ENCODE peak calls at places on chromosome 14, in six cellular contexts. One of them, this sample, is unnamed.
A peak's percentile ranks its signal among the peaks of the same experiment; 100 is the strongest.

GRCh38 chr14:61469771-61470170 is 148.4 kb downstream of the PRKCH start:
- DNase-seq in neural progenitor cell: no peak
- DNase-seq in IMR-90: no peak
- DNase-seq in endothelial cell of umbilical vein: peak; percentile 13
- DNase-seq in HepG2: no peak
- DNase-seq in fibroblast of lung: no peak
- DNase-seq in this sample: no peak

GRCh38 chr14:101034986-101035385 is 131.5 kb upstream of the RTL1 start:
- DNase-seq in IMR-90: no peak
- DNase-seq in endothelial cell of umbilical vein: no peak
- DNase-seq in HepG2: no peak
- DNase-seq in fibroblast of lung: no peak
- DNase-seq in neural progenitor cell: no peak
- DNase-seq in this sample: peak; percentile 52

GRCh38 chr14:103031566-103031911 is 25.8 kb downstream of the CDC42BPB start:
- DNase-seq in IMR-90: no peak
- DNase-seq in neural progenitor cell: no peak
- DNase-seq in HepG2: no peak
- DNase-seq in fibroblast of lung: no peak
- DNase-seq in endothelial cell of umbilical vein: no peak
- DNase-seq in this sample: no peak

GRCh38 chr14:71225108-71225507 is 317.8 kb downstream of the PCNX1 start:
- DNase-seq in neural progenitor cell: no peak
- DNase-seq in HepG2: no peak
- DNase-seq in endothelial cell of umbilical vein: no peak
- DNase-seq in IMR-90: peak; percentile 37
- DNase-seq in fibroblast of lung: no peak
- DNase-seq in this sample: no peak

GRCh38 chr14:85254718-85255117 is 275.2 kb upstream of the FLRT2 start:
- DNase-seq in fibroblast of lung: no peak
- DNase-seq in endothelial cell of umbilical vein: no peak
- DNase-seq in IMR-90: no peak
- DNase-seq in neural progenitor cell: no peak
- DNase-seq in HepG2: no peak
- DNase-seq in this sample: no peak

GRCh38 chr14:78967111-78967809 is 797.1 kb downstream of the NRXN3 start:
- DNase-seq in HepG2: no peak
- DNase-seq in IMR-90: peak; percentile 85
- DNase-seq in fibroblast of lung: peak; percentile 93
- DNase-seq in endothelial cell of umbilical vein: peak; percentile 56
- DNase-seq in neural progenitor cell: no peak
- DNase-seq in this sample: no peak

GRCh38 chr14:36510078-36510799 is 9.8 kb downstream of the NKX2-1 start:
- DNase-seq in neural progenitor cell: peak; percentile 73
- DNase-seq in endothelial cell of umbilical vein: no peak
- DNase-seq in IMR-90: no peak
- DNase-seq in HepG2: no peak
- DNase-seq in fibroblast of lung: peak; percentile 59
- DNase-seq in this sample: no peak

GRCh38 chr14:90642239-90642717 is 174.0 kb downstream of the TTC7B start:
- DNase-seq in IMR-90: peak; percentile 32
- DNase-seq in endothelial cell of umbilical vein: peak; percentile 81
- DNase-seq in neural progenitor cell: peak; percentile 89
- DNase-seq in fibroblast of lung: peak; percentile 73
- DNase-seq in HepG2: peak; percentile 76
- DNase-seq in this sample: no peak

GRCh38 chr14:53180272-53181221 is 27.4 kb upstream of the DDHD1 start:
- DNase-seq in IMR-90: peak; percentile 32
- DNase-seq in HepG2: peak; percentile 15
- DNase-seq in endothelial cell of umbilical vein: no peak
- DNase-seq in neural progenitor cell: peak; percentile 91
- DNase-seq in fibroblast of lung: peak; percentile 23
- DNase-seq in this sample: no peak

GRCh38 chr14:40757376-40757775 is 849.3 kb upstream of the LRFN5 start:
- DNase-seq in HepG2: no peak
- DNase-seq in neural progenitor cell: no peak
- DNase-seq in endothelial cell of umbilical vein: no peak
- DNase-seq in fibroblast of lung: no peak
- DNase-seq in IMR-90: no peak
- DNase-seq in this sample: no peak

GRCh38 chr14:56422703-56423213 is 156.8 kb upstream of the TMEM260 start:
- DNase-seq in neural progenitor cell: peak; percentile 56
- DNase-seq in endothelial cell of umbilical vein: peak; percentile 84
- DNase-seq in fibroblast of lung: peak; percentile 75
- DNase-seq in HepG2: peak; percentile 21
- DNase-seq in IMR-90: peak; percentile 79
- DNase-seq in this sample: no peak

GRCh38 chr14:20387577-20387976 is 25.7 kb downstream of the TEP1 start:
- DNase-seq in HepG2: no peak
- DNase-seq in IMR-90: no peak
- DNase-seq in endothelial cell of umbilical vein: no peak
- DNase-seq in fibroblast of lung: no peak
- DNase-seq in neural progenitor cell: no peak
- DNase-seq in this sample: no peak

GRCh38 chr14:66650491-66650911 is 142.6 kb downstream of the GPHN start:
- DNase-seq in HepG2: no peak
- DNase-seq in IMR-90: no peak
- DNase-seq in fibroblast of lung: no peak
- DNase-seq in endothelial cell of umbilical vein: peak; percentile 78
- DNase-seq in neural progenitor cell: no peak
- DNase-seq in this sample: no peak

GRCh38 chr14:103451401-103451800 is 66.2 kb downstream of the MARK3 start:
- DNase-seq in IMR-90: no peak
- DNase-seq in neural progenitor cell: no peak
- DNase-seq in HepG2: no peak
- DNase-seq in endothelial cell of umbilical vein: no peak
- DNase-seq in fibroblast of lung: no peak
- DNase-seq in this sample: no peak

GRCh38 chr14:69432364-69432763 is 33.9 kb downstream of the SLC39A9 start:
- DNase-seq in HepG2: no peak
- DNase-seq in endothelial cell of umbilical vein: no peak
- DNase-seq in IMR-90: peak; percentile 34
- DNase-seq in neural progenitor cell: no peak
- DNase-seq in fibroblast of lung: no peak
- DNase-seq in this sample: no peak

GRCh38 chr14:35403085-35403396 is 1.5 kb downstream of the NFKBIA start:
- DNase-seq in HepG2: no peak
- DNase-seq in neural progenitor cell: no peak
- DNase-seq in endothelial cell of umbilical vein: peak; percentile 31
- DNase-seq in IMR-90: peak; percentile 58
- DNase-seq in fibroblast of lung: peak; percentile 75
- DNase-seq in this sample: peak; percentile 85

GRCh38 chr14:41404121-41404520 is 202.6 kb upstream of the LRFN5 start:
- DNase-seq in HepG2: no peak
- DNase-seq in endothelial cell of umbilical vein: no peak
- DNase-seq in IMR-90: no peak
- DNase-seq in neural progenitor cell: no peak
- DNase-seq in fibroblast of lung: peak; percentile 11
- DNase-seq in this sample: no peak

GRCh38 chr14:99246536-99247083 is 25.4 kb downstream of the BCL11B start:
- DNase-seq in HepG2: no peak
- DNase-seq in neural progenitor cell: peak; percentile 51
- DNase-seq in IMR-90: no peak
- DNase-seq in endothelial cell of umbilical vein: no peak
- DNase-seq in fibroblast of lung: no peak
- DNase-seq in this sample: no peak

GRCh38 chr14:69613312-69614073 is 2.1 kb downstream of the SUSD6 start:
- DNase-seq in fibroblast of lung: no peak
- DNase-seq in endothelial cell of umbilical vein: no peak
- DNase-seq in IMR-90: no peak
- DNase-seq in HepG2: no peak
- DNase-seq in neural progenitor cell: no peak
- DNase-seq in this sample: no peak

GRCh38 chr14:92932448-92933395 is 9.8 kb downstream of the CHGA start:
- DNase-seq in HepG2: no peak
- DNase-seq in fibroblast of lung: no peak
- DNase-seq in endothelial cell of umbilical vein: no peak
- DNase-seq in neural progenitor cell: no peak
- DNase-seq in IMR-90: no peak
- DNase-seq in this sample: no peak

GRCh38 chr14:74686324-74686723 is 26.6 kb downstream of the AREL1 start:
- DNase-seq in IMR-90: no peak
- DNase-seq in fibroblast of lung: no peak
- DNase-seq in neural progenitor cell: no peak
- DNase-seq in HepG2: no peak
- DNase-seq in endothelial cell of umbilical vein: no peak
- DNase-seq in this sample: no peak

GRCh38 chr14:74685054-74685453 is 27.8 kb downstream of the AREL1 start:
- DNase-seq in HepG2: no peak
- DNase-seq in endothelial cell of umbilical vein: no peak
- DNase-seq in neural progenitor cell: no peak
- DNase-seq in IMR-90: no peak
- DNase-seq in fibroblast of lung: no peak
- DNase-seq in this sample: no peak

GRCh38 chr14:74682169-74682952 is 30.5 kb downstream of the AREL1 start:
- DNase-seq in HepG2: peak; percentile 70
- DNase-seq in endothelial cell of umbilical vein: no peak
- DNase-seq in IMR-90: no peak
- DNase-seq in neural progenitor cell: no peak
- DNase-seq in fibroblast of lung: no peak
- DNase-seq in this sample: no peak

GRCh38 chr14:74683406-74683805 is 29.5 kb downstream of the AREL1 start:
- DNase-seq in HepG2: no peak
- DNase-seq in neural progenitor cell: no peak
- DNase-seq in fibroblast of lung: no peak
- DNase-seq in endothelial cell of umbilical vein: peak; percentile 56
- DNase-seq in IMR-90: no peak
- DNase-seq in this sample: no peak

GRCh38 chr14:74684444-74684843 is 28.4 kb downstream of the AREL1 start:
- DNase-seq in HepG2: no peak
- DNase-seq in endothelial cell of umbilical vein: no peak
- DNase-seq in IMR-90: no peak
- DNase-seq in fibroblast of lung: no peak
- DNase-seq in neural progenitor cell: no peak
- DNase-seq in this sample: no peak
- H3K36me3 ChIP-seq in HepG2: peaks cover 8% of the 10 kb centered on the region
- H3K36me3 ChIP-seq in endothelial cell of umbilical vein: peaks cover 4% of the 10 kb centered on the region
- H3K36me3 ChIP-seq in IMR-90: peaks cover 28% of the 10 kb centered on the region
- H3K36me3 ChIP-seq in fibroblast of lung: peaks cover 5% of the 10 kb centered on the region
- H3K36me3 ChIP-seq in neural progenitor cell: no peaks in the 10 kb centered on the region
- H3K36me3 ChIP-seq in this sample: peaks cover 10% of the 10 kb centered on the region

DNA sequence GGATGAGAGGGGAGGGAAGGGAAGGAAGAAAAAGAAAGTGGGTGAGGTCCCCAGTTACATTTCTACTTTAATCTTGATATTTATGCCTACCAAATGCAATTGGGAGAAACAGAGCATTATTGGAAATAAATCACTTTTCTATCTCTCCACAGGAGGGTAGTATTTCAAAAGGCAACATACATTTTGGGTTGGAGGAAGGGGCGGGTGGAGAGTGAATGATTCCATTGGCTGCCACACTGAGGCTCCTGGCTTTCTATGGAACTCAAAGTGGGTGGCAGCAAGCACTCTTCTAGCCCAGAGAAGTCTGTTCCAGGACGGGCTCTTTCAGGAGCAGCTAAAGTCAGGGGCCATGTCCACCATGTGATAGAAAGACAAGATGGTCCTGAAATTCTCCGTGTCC is 441.3 kb downstream of the DAD1 start:
- DNase-seq in fibroblast of lung: no peak
- DNase-seq in neural progenitor cell: no peak
- DNase-seq in endothelial cell of umbilical vein: no peak
- DNase-seq in HepG2: no peak
- DNase-seq in IMR-90: no peak
- DNase-seq in this sample: no peak
- TF ChIP-seq CTCF in fibroblast of lung: no peak
- TF ChIP-seq CTCF in neural progenitor cell: no peak
- TF ChIP-seq CTCF in endothelial cell of umbilical vein: no peak
- TF ChIP-seq CTCF in HepG2: no peak
- TF ChIP-seq CTCF in IMR-90: no peak
- TF ChIP-seq CTCF in this sample: no peak

DNA sequence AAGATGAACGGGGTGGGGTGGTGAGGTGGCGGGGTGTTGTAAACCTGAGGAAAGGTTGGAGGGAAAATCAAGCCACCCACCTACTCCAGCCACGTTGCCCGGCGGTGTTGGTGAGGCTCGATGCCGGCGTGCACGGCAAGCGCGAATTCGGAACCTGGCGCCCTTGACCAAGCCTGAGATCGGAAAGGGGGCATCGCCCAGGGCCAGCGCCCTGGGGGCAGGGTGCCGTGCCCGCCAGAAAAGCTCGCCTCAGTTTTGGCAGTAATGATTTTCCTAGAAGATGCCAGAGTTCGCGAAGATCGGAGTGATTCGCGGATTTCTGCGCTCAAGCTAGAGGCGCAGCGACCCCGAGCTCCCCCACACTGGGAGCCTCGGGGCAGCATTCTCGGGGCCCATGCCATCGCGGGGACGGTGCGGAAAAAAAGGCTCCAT is 804 bp downstream of the STXBP6 start:
- DNase-seq in endothelial cell of umbilical vein: no peak
- DNase-seq in HepG2: no peak
- DNase-seq in neural progenitor cell: no peak
- DNase-seq in IMR-90: no peak
- DNase-seq in fibroblast of lung: peak; percentile 24
- DNase-seq in this sample: peak; percentile 59
- H3K9ac ChIP-seq in endothelial cell of umbilical vein: no peak overlapping the region
- H3K9ac ChIP-seq in HepG2: peak overlapping the region; percentile 56
- H3K9ac ChIP-seq in neural progenitor cell: no peak overlapping the region
- H3K9ac ChIP-seq in IMR-90: peak overlapping the region; percentile 27
- H3K9ac ChIP-seq in fibroblast of lung: peak overlapping the region; percentile 57
- H3K9ac ChIP-seq in this sample: no peak overlapping the region

GRCh38 chr14:95134304-95134933 is 22.9 kb downstream of the DICER1 start:
- DNase-seq in fibroblast of lung: no peak
- DNase-seq in endothelial cell of umbilical vein: peak; percentile 9
- DNase-seq in HepG2: no peak
- DNase-seq in neural progenitor cell: no peak
- DNase-seq in IMR-90: peak; percentile 76
- DNase-seq in this sample: no peak
- H3K36me3 ChIP-seq in fibroblast of lung: no peaks in the 10 kb centered on the region
- H3K36me3 ChIP-seq in endothelial cell of umbilical vein: no peaks in the 10 kb centered on the region
- H3K36me3 ChIP-seq in HepG2: no peaks in the 10 kb centered on the region
- H3K36me3 ChIP-seq in neural progenitor cell: peaks cover 3% of the 10 kb centered on the region
- H3K36me3 ChIP-seq in IMR-90: peaks cover 3% of the 10 kb centered on the region
- H3K36me3 ChIP-seq in this sample: peaks cover 4% of the 10 kb centered on the region

GRCh38 chr14:95739356-95739755 is 25.4 kb upstream of the TCL1A start:
- DNase-seq in neural progenitor cell: no peak
- DNase-seq in fibroblast of lung: no peak
- DNase-seq in endothelial cell of umbilical vein: no peak
- DNase-seq in IMR-90: no peak
- DNase-seq in HepG2: no peak
- DNase-seq in this sample: no peak

GRCh38 chr14:95741781-95742180 is 27.9 kb upstream of the TCL1A start:
- DNase-seq in fibroblast of lung: no peak
- DNase-seq in HepG2: no peak
- DNase-seq in endothelial cell of umbilical vein: no peak
- DNase-seq in IMR-90: no peak
- DNase-seq in neural progenitor cell: no peak
- DNase-seq in this sample: no peak

DNA sequence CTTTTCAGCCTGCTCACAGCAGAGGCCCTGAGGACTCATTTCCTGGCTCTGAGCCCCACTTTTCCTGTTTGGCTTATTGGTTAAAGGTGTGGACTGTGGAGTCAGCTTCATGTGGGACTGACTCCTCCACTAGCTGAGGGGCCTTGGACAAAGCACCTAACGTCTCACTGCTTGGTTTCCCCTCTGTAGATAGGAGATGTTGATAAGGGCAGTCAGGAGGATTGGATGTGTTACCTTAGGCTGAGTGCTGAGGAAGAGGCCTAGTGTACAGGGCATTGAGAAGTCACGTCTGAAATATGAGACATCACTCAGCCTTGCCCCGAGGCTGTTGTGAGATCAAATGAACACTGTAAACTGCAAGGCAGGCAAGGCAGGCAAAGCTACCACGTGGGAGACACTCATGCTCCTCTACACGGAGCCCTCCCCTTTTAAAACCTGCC is 27.1 kb upstream of the TCL1A start:
- DNase-seq in fibroblast of lung: no peak
- DNase-seq in endothelial cell of umbilical vein: no peak
- DNase-seq in HepG2: no peak
- DNase-seq in IMR-90: no peak
- DNase-seq in neural progenitor cell: no peak
- DNase-seq in this sample: no peak
- TF ChIP-seq CTCF in fibroblast of lung: no peak
- TF ChIP-seq CTCF in endothelial cell of umbilical vein: no peak
- TF ChIP-seq CTCF in HepG2: no peak
- TF ChIP-seq CTCF in IMR-90: no peak
- TF ChIP-seq CTCF in neural progenitor cell: no peak
- TF ChIP-seq CTCF in this sample: no peak